ENCODE peak calls at places on chromosomes 2 and 18, in seven cellular contexts. One of them, this sample, is unnamed.

GRCh38 chr2:206423147-206423546 is 20.2 kb upstream of the ADAM23 start:
- DNase-seq in non-pigmented ciliary epithelial cell: no peak
- DNase-seq in Panc1: no peak
- DNase-seq in stimulated activated CD8-positive, alpha-beta memory T cell treated with anti-CD3 and anti-CD28 coated beads, Interleukin-7, amount 100 ng/mL, for 24 hours: no peak
- DNase-seq in chondrocyte: no peak
- DNase-seq in fibroblast of gingiva: no peak
- DNase-seq in NCI-H1105 treated with DMSO at 0.1 percent for 48 hours: peak
- DNase-seq in this sample: no peak

GRCh38 chr2:222707689-222708273 is 36.3 kb downstream of the MOGAT1 start:
- DNase-seq in non-pigmented ciliary epithelial cell: peak
- DNase-seq in Panc1: no peak
- DNase-seq in stimulated activated CD8-positive, alpha-beta memory T cell treated with anti-CD3 and anti-CD28 coated beads, Interleukin-7, amount 100 ng/mL, for 24 hours: no peak
- DNase-seq in chondrocyte: no peak
- DNase-seq in fibroblast of gingiva: peak
- DNase-seq in NCI-H1105 treated with DMSO at 0.1 percent for 48 hours: no peak
- DNase-seq in this sample: no peak

GRCh38 chr2:171678619-171679018 is 8.7 kb upstream of the DYNC1I2 start:
- DNase-seq in non-pigmented ciliary epithelial cell: no peak
- DNase-seq in Panc1: no peak
- DNase-seq in stimulated activated CD8-positive, alpha-beta memory T cell treated with anti-CD3 and anti-CD28 coated beads, Interleukin-7, amount 100 ng/mL, for 24 hours: no peak
- DNase-seq in chondrocyte: no peak
- DNase-seq in fibroblast of gingiva: no peak
- DNase-seq in NCI-H1105 treated with DMSO at 0.1 percent for 48 hours: no peak
- DNase-seq in this sample: no peak

GRCh38 chr2:168245074-168245825 is 2.1 kb downstream of the STK39 start:
- DNase-seq in non-pigmented ciliary epithelial cell: no peak
- DNase-seq in Panc1: no peak
- DNase-seq in stimulated activated CD8-positive, alpha-beta memory T cell treated with anti-CD3 and anti-CD28 coated beads, Interleukin-7, amount 100 ng/mL, for 24 hours: no peak
- DNase-seq in chondrocyte: no peak
- DNase-seq in fibroblast of gingiva: peak
- DNase-seq in NCI-H1105 treated with DMSO at 0.1 percent for 48 hours: no peak
- DNase-seq in this sample: no peak

GRCh38 chr2:83394134-83394965 is 1064.7 kb downstream of the SUCLG1 start:
- DNase-seq in non-pigmented ciliary epithelial cell: no peak
- DNase-seq in Panc1: no peak
- DNase-seq in stimulated activated CD8-positive, alpha-beta memory T cell treated with anti-CD3 and anti-CD28 coated beads, Interleukin-7, amount 100 ng/mL, for 24 hours: no peak
- DNase-seq in chondrocyte: no peak
- DNase-seq in fibroblast of gingiva: no peak
- DNase-seq in NCI-H1105 treated with DMSO at 0.1 percent for 48 hours: no peak
- DNase-seq in this sample: no peak

GRCh38 chr2:207041753-207042152 is 102.4 kb downstream of the CPO start:
- DNase-seq in non-pigmented ciliary epithelial cell: no peak
- DNase-seq in Panc1: no peak
- DNase-seq in stimulated activated CD8-positive, alpha-beta memory T cell treated with anti-CD3 and anti-CD28 coated beads, Interleukin-7, amount 100 ng/mL, for 24 hours: no peak
- DNase-seq in chondrocyte: no peak
- DNase-seq in fibroblast of gingiva: no peak
- DNase-seq in NCI-H1105 treated with DMSO at 0.1 percent for 48 hours: no peak
- DNase-seq in this sample: no peak

GRCh38 chr2:233350708-233351107 is 3.6 kb upstream of the DGKD start:
- DNase-seq in non-pigmented ciliary epithelial cell: peak
- DNase-seq in Panc1: peak
- DNase-seq in stimulated activated CD8-positive, alpha-beta memory T cell treated with anti-CD3 and anti-CD28 coated beads, Interleukin-7, amount 100 ng/mL, for 24 hours: no peak
- DNase-seq in chondrocyte: no peak
- DNase-seq in fibroblast of gingiva: peak
- DNase-seq in NCI-H1105 treated with DMSO at 0.1 percent for 48 hours: peak
- DNase-seq in this sample: no peak

GRCh38 chr2:61554604-61555003 is 16.4 kb upstream of the XPO1 start:
- DNase-seq in non-pigmented ciliary epithelial cell: no peak
- DNase-seq in Panc1: no peak
- DNase-seq in stimulated activated CD8-positive, alpha-beta memory T cell treated with anti-CD3 and anti-CD28 coated beads, Interleukin-7, amount 100 ng/mL, for 24 hours: no peak
- DNase-seq in chondrocyte: no peak
- DNase-seq in fibroblast of gingiva: no peak
- DNase-seq in NCI-H1105 treated with DMSO at 0.1 percent for 48 hours: no peak
- DNase-seq in this sample: no peak

GRCh38 chr2:152826880-152827279 is 108.5 kb downstream of the ARL6IP6 start:
- DNase-seq in non-pigmented ciliary epithelial cell: no peak
- DNase-seq in Panc1: no peak
- DNase-seq in stimulated activated CD8-positive, alpha-beta memory T cell treated with anti-CD3 and anti-CD28 coated beads, Interleukin-7, amount 100 ng/mL, for 24 hours: no peak
- DNase-seq in chondrocyte: no peak
- DNase-seq in fibroblast of gingiva: no peak
- DNase-seq in NCI-H1105 treated with DMSO at 0.1 percent for 48 hours: no peak
- DNase-seq in this sample: no peak

GRCh38 chr2:70124983-70125480 is 37.8 kb downstream of the PCBP1 start:
- DNase-seq in non-pigmented ciliary epithelial cell: no peak
- DNase-seq in Panc1: no peak
- DNase-seq in stimulated activated CD8-positive, alpha-beta memory T cell treated with anti-CD3 and anti-CD28 coated beads, Interleukin-7, amount 100 ng/mL, for 24 hours: no peak
- DNase-seq in chondrocyte: peak
- DNase-seq in fibroblast of gingiva: peak
- DNase-seq in NCI-H1105 treated with DMSO at 0.1 percent for 48 hours: peak
- DNase-seq in this sample: peak

GRCh38 chr2:101277111-101277510 is 24.4 kb downstream of the CNOT11 start:
- DNase-seq in non-pigmented ciliary epithelial cell: no peak
- DNase-seq in Panc1: no peak
- DNase-seq in stimulated activated CD8-positive, alpha-beta memory T cell treated with anti-CD3 and anti-CD28 coated beads, Interleukin-7, amount 100 ng/mL, for 24 hours: no peak
- DNase-seq in chondrocyte: no peak
- DNase-seq in fibroblast of gingiva: peak
- DNase-seq in NCI-H1105 treated with DMSO at 0.1 percent for 48 hours: no peak
- DNase-seq in this sample: no peak

GRCh38 chr18:13435596-13436333 is 217.2 kb downstream of the LDLRAD4 start:
- DNase-seq in non-pigmented ciliary epithelial cell: peak
- DNase-seq in Panc1: peak
- DNase-seq in stimulated activated CD8-positive, alpha-beta memory T cell treated with anti-CD3 and anti-CD28 coated beads, Interleukin-7, amount 100 ng/mL, for 24 hours: no peak
- DNase-seq in chondrocyte: no peak
- DNase-seq in fibroblast of gingiva: no peak
- DNase-seq in NCI-H1105 treated with DMSO at 0.1 percent for 48 hours: no peak
- DNase-seq in this sample: no peak

This sample was measured in activated T-helper 2 cell treated with anti-CD3 and anti-CD28 coated beads, Interferon-gamma antibody, Interleukin-2, Interleukin-4, amounts not matched to agents 10 μg/mL and 5 μg/mL and 100 μg/mL, durations not matched to agents 14 hours and 24 hours and 36 hours.